ENCODE peak calls at places on chromosomes 6 and 20, in ten cellular contexts. R, L, Q, T, Y, Z, V, I, N and F are unnamed samples.

GRCh38 chr6:52059821-52060220 is 27.6 kb downstream of the PKHD1 start:
- DNase-seq in Y (no peak), R (peak; percentile 16), Z (no peak), V (no peak), N (no peak), Q (no peak), T (no peak), L (no peak), I (no peak), F (no peak)

GRCh38 chr6:9140861-9141534 is 705.7 kb upstream of the SLC35B3 start:
- DNase-seq in Z (no peak), T (no peak), N (no peak), Y (no peak), L (no peak), I (no peak), Q (no peak), R (peak; percentile 98), V (no peak), F (no peak)

GRCh38 chr6:132085731-132086130 is 134.6 kb upstream of the CCN2 start:
- DNase-seq in L (no peak), Y (no peak), I (no peak), N (no peak), Z (no peak), T (no peak), V (no peak), Q (no peak), R (no peak), F (no peak)

GRCh38 chr6:17972074-17972966 is 15.1 kb downstream of the KIF13A start:
- DNase-seq in N (no peak), R (no peak), Q (no peak), Z (no peak), I (no peak), Y (no peak), V (no peak), L (no peak), T (no peak), F (no peak)

GRCh38 chr6:36033935-36034334 is 6.3 kb downstream of the MAPK14 start:
- DNase-seq in R (no peak), L (no peak), Q (no peak), Z (peak; percentile 63), T (no peak), V (no peak), N (no peak), Y (no peak), I (no peak), F (no peak)

GRCh38 chr6:124984668-124985338 is 22.6 kb downstream of the RNF217 start:
- DNase-seq in L (no peak), Q (no peak), V (no peak), Z (no peak), Y (no peak), T (peak; percentile 50), N (no peak), R (no peak), I (no peak), F (no peak)

GRCh38 chr20:5127204-5127858 is 523 bp downstream of the CDS2 start:
- DNase-seq in N (peak; percentile 49), R (peak; percentile 86), Q (peak; percentile 48), L (peak; percentile 60), Y (peak; percentile 91), T (no peak), V (no peak), Z (peak; percentile 80), I (no peak), F (peak; percentile 76)

GRCh38 chr6:4459032-4459431 is 317.2 kb upstream of the CDYL start:
- DNase-seq in L (no peak), Y (no peak), V (peak; percentile 81), N (no peak), T (peak; percentile 27), Q (no peak), Z (no peak), I (peak; percentile 52), R (peak; percentile 41), F (peak; percentile 37)

GRCh38 chr6:57173886-57174510 is 1.9 kb downstream of the BAG2 start:
- DNase-seq in T (peak; percentile 33), V (peak; percentile 68), N (no peak), L (no peak), I (peak; percentile 68), Q (no peak), Z (no peak), Y (no peak), R (peak; percentile 31), F (no peak)

GRCh38 chr20:33791959-33792597 is 19.1 kb upstream of the CHMP4B start:
- DNase-seq in L (peak; percentile 66), Q (no peak), R (peak; percentile 39), N (no peak), I (no peak), Y (peak; percentile 86), Z (peak; percentile 56), V (no peak), T (peak; percentile 69), F (peak; percentile 73)

GRCh38 chr20:62655291-62656204 is 13.2 kb downstream of the SLCO4A1 start:
- DNase-seq in L (no peak), V (no peak), T (no peak), R (no peak), I (no peak), Y (no peak), Z (no peak), N (no peak), Q (no peak), F (no peak)

GRCh38 chr6:56552212-56553130 is 90.2 kb downstream of the DST start:
- DNase-seq in I (no peak), Z (no peak), Y (no peak), L (no peak), N (no peak), Q (no peak), V (no peak), T (no peak), R (peak; percentile 41), F (no peak)

GRCh38 chr6:101663099-101663498 is 269.6 kb downstream of the GRIK2 start:
- DNase-seq in R (peak; percentile 84), Y (no peak), I (no peak), T (no peak), L (no peak), Z (no peak), V (no peak), N (no peak), Q (no peak), F (no peak)

GRCh38 chr6:151705994-151706733 is 101.3 kb upstream of the ESR1 start:
- DNase-seq in Q (no peak), T (no peak), N (no peak), I (no peak), V (no peak), Z (no peak), Y (no peak), R (no peak), L (no peak), F (no peak)

GRCh38 chr6:106084973-106085686 is 1.0 kb upstream of the PRDM1 start:
- DNase-seq in Y (no peak), Q (no peak), Z (no peak), T (peak; percentile 51), L (no peak), N (no peak), R (peak; percentile 65), I (no peak), V (peak; percentile 30), F (no peak)

GRCh38 chr6:273441-274111 is 18.7 kb upstream of the DUSP22 start:
- DNase-seq in R (no peak), Y (no peak), L (no peak), V (no peak), Q (no peak), Z (no peak), T (no peak), I (no peak), N (no peak), F (no peak)

GRCh38 chr6:169323221-169323620 is 69.6 kb upstream of the THBS2 start:
- DNase-seq in T (no peak), N (no peak), Z (no peak), Q (no peak), R (no peak), Y (no peak), V (no peak), I (no peak), L (no peak), F (no peak)

GRCh38 chr6:15475261-15475660 is 187.6 kb downstream of the DTNBP1 start:
- DNase-seq in Q (no peak), R (peak; percentile 16), T (no peak), N (no peak), Y (no peak), V (no peak), L (no peak), Z (no peak), I (no peak), F (no peak)

GRCh38 chr6:139028658-139029469 is at the start of gene ABRACL:
- DNase-seq in Z (peak; percentile 87), T (peak; percentile 59), V (peak; percentile 36), I (no peak), L (peak; percentile 78), N (peak; percentile 42), Y (peak; percentile 89), R (peak; percentile 96), Q (peak; percentile 69), F (peak; percentile 70)

GRCh38 chr20:46681032-46681854 is 8.0 kb downstream of the TP53RK start:
- DNase-seq in Z (peak; percentile 64), N (no peak), I (no peak), Y (peak; percentile 91), T (peak; percentile 79), R (peak; percentile 51), Q (peak; percentile 19), V (no peak), L (no peak), F (peak; percentile 61)

GRCh38 chr20:35303735-35304431 is 11.7 kb upstream of the FAM83C start:
- DNase-seq in I (peak; percentile 52), T (peak; percentile 83), Y (peak; percentile 95), Q (peak; percentile 60), N (peak; percentile 17), R (peak; percentile 95), L (peak; percentile 77), V (no peak), Z (peak; percentile 88), F (peak; percentile 89)

GRCh38 chr20:50632701-50633100 is 58.6 kb downstream of the RIPOR3 start:
- DNase-seq in R (no peak), V (no peak), I (no peak), Z (no peak), Y (peak; percentile 78), N (no peak), T (no peak), L (no peak), Q (no peak), F (no peak)

GRCh38 chr6:33817520-33817919 is 13.7 kb upstream of the MLN start:
- DNase-seq in Y (no peak), N (no peak), T (no peak), V (no peak), Z (no peak), R (no peak), Q (no peak), I (no peak), L (peak; percentile 10), F (no peak)

GRCh38 chr6:110856296-110856695 is 18.3 kb upstream of the AMD1 start:
- DNase-seq in Q (no peak), Z (no peak), I (no peak), R (no peak), N (no peak), T (no peak), Y (no peak), L (no peak), V (no peak), F (no peak)

GRCh38 chr6:89528865-89529264 is 95.9 kb downstream of the ANKRD6 start:
- DNase-seq in Q (no peak), I (no peak), T (no peak), R (no peak), V (no peak), L (no peak), Y (no peak), N (no peak), Z (no peak), F (no peak)

GRCh38 chr6:135090819-135091218 is 36.2 kb upstream of the HBS1L start:
- DNase-seq in V (no peak), Y (no peak), T (no peak), I (no peak), L (no peak), Z (no peak), N (no peak), Q (no peak), R (no peak), F (no peak)